ENCODE peak calls at places on chromosomes 13 and 19, in seven cellular contexts. One of them, this sample, is unnamed.

GRCh38 chr19:39641773-39642172 is 13.9 kb upstream of the LGALS16 start:
- DNase-seq in mammary epithelial cell: no peak
- DNase-seq in right atrium auricular region: no peak
- DNase-seq in NCI-H446: no peak
- DNase-seq in kidney glomerular epithelial cell: peak; percentile 50
- DNase-seq in GM18507: no peak
- DNase-seq in smooth muscle cell of the brain vasculature: no peak
- DNase-seq in this sample: no peak

GRCh38 chr19:2561895-2562294 is 86.0 kb downstream of the GADD45B start:
- DNase-seq in mammary epithelial cell: no peak
- DNase-seq in NCI-H446: no peak
- DNase-seq in right atrium auricular region: no peak
- DNase-seq in smooth muscle cell of the brain vasculature: no peak
- DNase-seq in kidney glomerular epithelial cell: no peak
- DNase-seq in GM18507: peak; percentile 70
- DNase-seq in this sample: no peak

GRCh38 chr19:28061111-28061510 is 1151.8 kb downstream of the UQCRFS1 start:
- DNase-seq in NCI-H446: no peak
- DNase-seq in smooth muscle cell of the brain vasculature: no peak
- DNase-seq in GM18507: no peak
- DNase-seq in mammary epithelial cell: no peak
- DNase-seq in kidney glomerular epithelial cell: no peak
- DNase-seq in right atrium auricular region: no peak
- DNase-seq in this sample: no peak

GRCh38 chr13:21998279-21998678 is 327.4 kb downstream of the FGF9 start:
- DNase-seq in smooth muscle cell of the brain vasculature: no peak
- DNase-seq in kidney glomerular epithelial cell: no peak
- DNase-seq in GM18507: no peak
- DNase-seq in NCI-H446: no peak
- DNase-seq in right atrium auricular region: peak; percentile 32
- DNase-seq in mammary epithelial cell: no peak
- DNase-seq in this sample: no peak

GRCh38 chr13:109844396-109844795 is 58.0 kb upstream of the IRS2 start:
- DNase-seq in smooth muscle cell of the brain vasculature: peak; percentile 36
- DNase-seq in NCI-H446: no peak
- DNase-seq in kidney glomerular epithelial cell: no peak
- DNase-seq in right atrium auricular region: no peak
- DNase-seq in GM18507: no peak
- DNase-seq in mammary epithelial cell: peak; percentile 32
- DNase-seq in this sample: peak; percentile 50

GRCh38 chr13:98372886-98373285 is 195.8 kb upstream of the RNF113B start:
- DNase-seq in smooth muscle cell of the brain vasculature: no peak
- DNase-seq in right atrium auricular region: no peak
- DNase-seq in NCI-H446: no peak
- DNase-seq in kidney glomerular epithelial cell: peak; percentile 23
- DNase-seq in mammary epithelial cell: no peak
- DNase-seq in GM18507: no peak
- DNase-seq in this sample: peak; percentile 45

GRCh38 chr13:105925496-105925895 is 610.0 kb downstream of the EFNB2 start:
- DNase-seq in right atrium auricular region: no peak
- DNase-seq in mammary epithelial cell: peak; percentile 98
- DNase-seq in kidney glomerular epithelial cell: no peak
- DNase-seq in smooth muscle cell of the brain vasculature: no peak
- DNase-seq in NCI-H446: no peak
- DNase-seq in GM18507: no peak
- DNase-seq in this sample: no peak

GRCh38 chr19:6047741-6048231 is 62.5 kb downstream of the RFX2 start:
- DNase-seq in mammary epithelial cell: no peak
- DNase-seq in GM18507: no peak
- DNase-seq in smooth muscle cell of the brain vasculature: no peak
- DNase-seq in NCI-H446: peak; percentile 38
- DNase-seq in right atrium auricular region: peak; percentile 46
- DNase-seq in kidney glomerular epithelial cell: peak; percentile 21
- DNase-seq in this sample: no peak

GRCh38 chr13:36086117-36086516 is 45.1 kb downstream of the DCLK1 start:
- DNase-seq in smooth muscle cell of the brain vasculature: no peak
- DNase-seq in mammary epithelial cell: no peak
- DNase-seq in NCI-H446: no peak
- DNase-seq in right atrium auricular region: no peak
- DNase-seq in kidney glomerular epithelial cell: no peak
- DNase-seq in GM18507: no peak
- DNase-seq in this sample: no peak

GRCh38 chr19:49420227-49420626 is 3.0 kb downstream of the PTH2 start:
- DNase-seq in smooth muscle cell of the brain vasculature: no peak
- DNase-seq in right atrium auricular region: no peak
- DNase-seq in kidney glomerular epithelial cell: no peak
- DNase-seq in mammary epithelial cell: no peak
- DNase-seq in NCI-H446: no peak
- DNase-seq in GM18507: no peak
- DNase-seq in this sample: no peak

GRCh38 chr19:54189020-54189667 is at the start of gene MBOAT7:
- DNase-seq in smooth muscle cell of the brain vasculature: no peak
- DNase-seq in right atrium auricular region: no peak
- DNase-seq in mammary epithelial cell: no peak
- DNase-seq in NCI-H446: no peak
- DNase-seq in GM18507: no peak
- DNase-seq in kidney glomerular epithelial cell: peak; percentile 69
- DNase-seq in this sample: no peak

GRCh38 chr13:53201454-53202225 is 173.0 kb downstream of the OLFM4 start:
- DNase-seq in kidney glomerular epithelial cell: no peak
- DNase-seq in mammary epithelial cell: no peak
- DNase-seq in right atrium auricular region: no peak
- DNase-seq in smooth muscle cell of the brain vasculature: no peak
- DNase-seq in GM18507: no peak
- DNase-seq in NCI-H446: no peak
- DNase-seq in this sample: no peak

GRCh38 chr13:48733739-48734329 is 80.1 kb downstream of the CYSLTR2 start:
- DNase-seq in GM18507: no peak
- DNase-seq in kidney glomerular epithelial cell: no peak
- DNase-seq in mammary epithelial cell: no peak
- DNase-seq in smooth muscle cell of the brain vasculature: no peak
- DNase-seq in NCI-H446: no peak
- DNase-seq in right atrium auricular region: no peak
- DNase-seq in this sample: no peak

GRCh38 chr13:49097374-49097773 is 121.7 kb downstream of the FNDC3A start:
- DNase-seq in GM18507: no peak
- DNase-seq in mammary epithelial cell: peak; percentile 95
- DNase-seq in kidney glomerular epithelial cell: no peak
- DNase-seq in right atrium auricular region: no peak
- DNase-seq in smooth muscle cell of the brain vasculature: peak; percentile 67
- DNase-seq in NCI-H446: no peak
- DNase-seq in this sample: no peak

GRCh38 chr13:50589139-50589538 is 254.4 kb downstream of the DLEU7 start:
- DNase-seq in NCI-H446: no peak
- DNase-seq in GM18507: no peak
- DNase-seq in kidney glomerular epithelial cell: peak; percentile 68
- DNase-seq in smooth muscle cell of the brain vasculature: peak; percentile 90
- DNase-seq in right atrium auricular region: no peak
- DNase-seq in mammary epithelial cell: peak; percentile 90
- DNase-seq in this sample: peak; percentile 74

GRCh38 chr19:44050740-44051653 is 839 bp upstream of the ZNF223 start:
- DNase-seq in GM18507: no peak
- DNase-seq in kidney glomerular epithelial cell: no peak
- DNase-seq in mammary epithelial cell: peak; percentile 53
- DNase-seq in smooth muscle cell of the brain vasculature: no peak
- DNase-seq in NCI-H446: no peak
- DNase-seq in right atrium auricular region: no peak
- DNase-seq in this sample: no peak

GRCh38 chr19:45419895-45420294 is 3.8 kb downstream of the ERCC1 start:
- DNase-seq in right atrium auricular region: no peak
- DNase-seq in GM18507: no peak
- DNase-seq in NCI-H446: no peak
- DNase-seq in smooth muscle cell of the brain vasculature: no peak
- DNase-seq in kidney glomerular epithelial cell: no peak
- DNase-seq in mammary epithelial cell: no peak
- DNase-seq in this sample: no peak

GRCh38 chr13:31282741-31283455 is 83.1 kb downstream of the B3GLCT start:
- DNase-seq in right atrium auricular region: no peak
- DNase-seq in NCI-H446: no peak
- DNase-seq in smooth muscle cell of the brain vasculature: peak; percentile 77
- DNase-seq in mammary epithelial cell: peak; percentile 23
- DNase-seq in GM18507: no peak
- DNase-seq in kidney glomerular epithelial cell: no peak
- DNase-seq in this sample: no peak

GRCh38 chr19:50431343-50432220 is 1.1 kb upstream of the MYBPC2 start:
- DNase-seq in NCI-H446: peak; percentile 88
- DNase-seq in kidney glomerular epithelial cell: peak; percentile 54
- DNase-seq in smooth muscle cell of the brain vasculature: peak; percentile 43
- DNase-seq in GM18507: peak; percentile 64
- DNase-seq in mammary epithelial cell: peak; percentile 60
- DNase-seq in right atrium auricular region: peak; percentile 83
- DNase-seq in this sample: no peak

GRCh38 chr13:20161275-20161950 is 561 bp upstream of the GJA3 start:
- DNase-seq in smooth muscle cell of the brain vasculature: no peak
- DNase-seq in right atrium auricular region: peak; percentile 42
- DNase-seq in mammary epithelial cell: peak; percentile 16
- DNase-seq in kidney glomerular epithelial cell: no peak
- DNase-seq in NCI-H446: no peak
- DNase-seq in GM18507: no peak
- DNase-seq in this sample: no peak

GRCh38 chr13:113777311-113778260 is 18.6 kb downstream of the TMEM255B start:
- DNase-seq in right atrium auricular region: no peak
- DNase-seq in NCI-H446: no peak
- DNase-seq in GM18507: no peak
- DNase-seq in smooth muscle cell of the brain vasculature: no peak
- DNase-seq in kidney glomerular epithelial cell: no peak
- DNase-seq in mammary epithelial cell: no peak
- DNase-seq in this sample: no peak

GRCh38 chr13:64718116-64718515 is 2512.0 kb downstream of the PCDH9 start:
- DNase-seq in NCI-H446: no peak
- DNase-seq in smooth muscle cell of the brain vasculature: no peak
- DNase-seq in mammary epithelial cell: no peak
- DNase-seq in GM18507: no peak
- DNase-seq in kidney glomerular epithelial cell: peak; percentile 59
- DNase-seq in right atrium auricular region: no peak
- DNase-seq in this sample: no peak

GRCh38 chr13:32261567-32261966 is 53.6 kb downstream of the ZAR1L start:
- DNase-seq in right atrium auricular region: peak; percentile 90
- DNase-seq in mammary epithelial cell: peak; percentile 60
- DNase-seq in NCI-H446: peak; percentile 93
- DNase-seq in smooth muscle cell of the brain vasculature: peak; percentile 69
- DNase-seq in GM18507: no peak
- DNase-seq in kidney glomerular epithelial cell: peak; percentile 27
- DNase-seq in this sample: peak; percentile 63

GRCh38 chr13:113164492-113164891 is 6.0 kb downstream of the PROZ start:
- DNase-seq in mammary epithelial cell: no peak
- DNase-seq in GM18507: no peak
- DNase-seq in NCI-H446: no peak
- DNase-seq in right atrium auricular region: no peak
- DNase-seq in smooth muscle cell of the brain vasculature: no peak
- DNase-seq in kidney glomerular epithelial cell: no peak
- DNase-seq in this sample: no peak

GRCh38 chr19:36213793-36214387 is 575 bp downstream of the ZNF565 start:
- DNase-seq in kidney glomerular epithelial cell: peak; percentile 10
- DNase-seq in GM18507: no peak
- DNase-seq in right atrium auricular region: no peak
- DNase-seq in smooth muscle cell of the brain vasculature: no peak
- DNase-seq in mammary epithelial cell: no peak
- DNase-seq in NCI-H446: no peak
- DNase-seq in this sample: no peak

GRCh38 chr19:41452584-41453275 is 9.8 kb downstream of the ERICH4 start:
- DNase-seq in GM18507: no peak
- DNase-seq in mammary epithelial cell: no peak
- DNase-seq in kidney glomerular epithelial cell: no peak
- DNase-seq in smooth muscle cell of the brain vasculature: no peak
- DNase-seq in right atrium auricular region: no peak
- DNase-seq in NCI-H446: no peak
- DNase-seq in this sample: no peak

GRCh38 chr13:20258208-20258962 is 26.3 kb upstream of the GJB6 start:
- DNase-seq in GM18507: no peak
- DNase-seq in right atrium auricular region: no peak
- DNase-seq in smooth muscle cell of the brain vasculature: no peak
- DNase-seq in NCI-H446: no peak
- DNase-seq in kidney glomerular epithelial cell: peak; percentile 63
- DNase-seq in mammary epithelial cell: peak; percentile 37
- DNase-seq in this sample: no peak

GRCh38 chr13:79491715-79492114 is 10.8 kb downstream of the NDFIP2 start:
- DNase-seq in GM18507: no peak
- DNase-seq in smooth muscle cell of the brain vasculature: no peak
- DNase-seq in kidney glomerular epithelial cell: peak; percentile 17
- DNase-seq in NCI-H446: no peak
- DNase-seq in mammary epithelial cell: peak; percentile 95
- DNase-seq in right atrium auricular region: no peak
- DNase-seq in this sample: peak; percentile 19

GRCh38 chr13:112728375-112729126 is 38.7 kb downstream of the ATP11A start:
- DNase-seq in smooth muscle cell of the brain vasculature: no peak
- DNase-seq in right atrium auricular region: no peak
- DNase-seq in mammary epithelial cell: no peak
- DNase-seq in NCI-H446: no peak
- DNase-seq in kidney glomerular epithelial cell: no peak
- DNase-seq in GM18507: no peak
- DNase-seq in this sample: no peak

GRCh38 chr13:62653371-62653770 is 1237.7 kb upstream of the PCDH20 start:
- DNase-seq in kidney glomerular epithelial cell: no peak
- DNase-seq in smooth muscle cell of the brain vasculature: no peak
- DNase-seq in right atrium auricular region: no peak
- DNase-seq in NCI-H446: no peak
- DNase-seq in mammary epithelial cell: no peak
- DNase-seq in GM18507: no peak
- DNase-seq in this sample: no peak

GRCh38 chr19:43425567-43426392 is 11.1 kb downstream of the TEX101 start:
- DNase-seq in GM18507: no peak
- DNase-seq in kidney glomerular epithelial cell: peak; percentile 40
- DNase-seq in right atrium auricular region: no peak
- DNase-seq in smooth muscle cell of the brain vasculature: no peak
- DNase-seq in mammary epithelial cell: peak; percentile 40
- DNase-seq in NCI-H446: peak; percentile 13
- DNase-seq in this sample: no peak

GRCh38 chr13:84433024-84433423 is 550.8 kb upstream of the SLITRK1 start:
- DNase-seq in NCI-H446: no peak
- DNase-seq in GM18507: no peak
- DNase-seq in kidney glomerular epithelial cell: peak; percentile 50
- DNase-seq in smooth muscle cell of the brain vasculature: no peak
- DNase-seq in mammary epithelial cell: no peak
- DNase-seq in right atrium auricular region: no peak
- DNase-seq in this sample: no peak

GRCh38 chr19:16462757-16463250 is 9.0 kb downstream of the EPS15L1 start:
- DNase-seq in NCI-H446: no peak
- DNase-seq in mammary epithelial cell: peak; percentile 78
- DNase-seq in kidney glomerular epithelial cell: no peak
- DNase-seq in GM18507: no peak
- DNase-seq in smooth muscle cell of the brain vasculature: no peak
- DNase-seq in right atrium auricular region: peak; percentile 67
- DNase-seq in this sample: no peak

GRCh38 chr19:45507864-45508680 is 793 bp downstream of the VASP start:
- DNase-seq in smooth muscle cell of the brain vasculature: no peak
- DNase-seq in NCI-H446: no peak
- DNase-seq in right atrium auricular region: no peak
- DNase-seq in mammary epithelial cell: no peak
- DNase-seq in GM18507: no peak
- DNase-seq in kidney glomerular epithelial cell: no peak
- DNase-seq in this sample: no peak

GRCh38 chr13:95327190-95327589 is 25.9 kb upstream of the ABCC4 start:
- DNase-seq in right atrium auricular region: no peak
- DNase-seq in GM18507: no peak
- DNase-seq in kidney glomerular epithelial cell: no peak
- DNase-seq in mammary epithelial cell: no peak
- DNase-seq in NCI-H446: no peak
- DNase-seq in smooth muscle cell of the brain vasculature: no peak
- DNase-seq in this sample: no peak